ENCODE peak calls at places on chromosome 7, in six cellular contexts. H is M059J; K is CD8-positive, alpha-beta memory T cell; E is stimulated activated CD4-positive, alpha-beta T cell treated with anti-CD3 and anti-CD28 coated beads, Interleukin-1b, Interleukin-23, amount 100 ng/mL, for 1 hour; R is WTC11; V is iris pigment epithelial cell. W is an unnamed sample.

GRCh38 chr7:85184599-85185354 is 2.1 kb downstream of the SEMA3D start:
- DNase-seq in H (peak; percentile 81), K (no peak), E (no peak), R (peak; percentile 49), V (peak; percentile 24), W (no peak)

GRCh38 chr7:116122972-116123595 is 87.3 kb upstream of the TES start:
- DNase-seq in H (peak; percentile 49), K (no peak), E (no peak), R (no peak), V (peak; percentile 65), W (no peak)

GRCh38 chr7:157633465-157634185 is 296.8 kb downstream of the DNAJB6 start:
- DNase-seq in H (no peak), K (no peak), E (no peak), R (no peak), V (no peak), W (no peak)

GRCh38 chr7:46229409-46229808 is 308.3 kb upstream of the IGFBP3 start:
- DNase-seq in H (peak; percentile 92), K (no peak), E (no peak), R (no peak), V (peak; percentile 98), W (no peak)

GRCh38 chr7:158828343-158829020 is 827 bp downstream of the ESYT2 start:
- DNase-seq in H (peak; percentile 45), K (no peak), E (no peak), R (peak; percentile 74), V (peak; percentile 39), W (no peak)

GRCh38 chr7:16531682-16532081 is 5.1 kb downstream of the LRRC72 start:
- DNase-seq in H (no peak), K (no peak), E (no peak), R (no peak), V (no peak), W (no peak)

GRCh38 chr7:49074538-49074937 is 150.2 kb downstream of the CDC14C start:
- DNase-seq in H (no peak), K (no peak), E (no peak), R (no peak), V (no peak), W (no peak)

GRCh38 chr7:101119876-101120275 is 7.0 kb upstream of the SERPINE1 start:
- DNase-seq in H (peak; percentile 38), K (no peak), E (no peak), R (no peak), V (peak; percentile 79), W (no peak)

GRCh38 chr7:66213637-66214036 is 8.5 kb downstream of the TPST1 start:
- DNase-seq in H (peak; percentile 60), K (no peak), E (no peak), R (no peak), V (no peak), W (no peak)

GRCh38 chr7:85719981-85720963 is 533.4 kb upstream of the SEMA3D start:
- DNase-seq in H (peak; percentile 6), K (no peak), E (no peak), R (no peak), V (peak; percentile 90), W (no peak)

GRCh38 chr7:122304996-122305421 is 459 bp upstream of the FEZF1 start:
- DNase-seq in H (no peak), K (no peak), E (no peak), R (peak; percentile 35), V (no peak), W (no peak)

W was measured in GOT3.